ENCODE peak calls at places on chromosome 16, in four cellular contexts. One of them, this sample, is unnamed.

GRCh38 chr16:58027341-58028167 is 2.0 kb downstream of the MMP15 start:
- DNase-seq in GM12864: no peak
- DNase-seq in NCI-H1048: no peak
- DNase-seq in GM06990: no peak
- DNase-seq in this sample: no peak

GRCh38 chr16:716250-716607 is 1.3 kb downstream of the METRN start:
- DNase-seq in GM12864: no peak
- DNase-seq in NCI-H1048: no peak
- DNase-seq in GM06990: no peak
- DNase-seq in this sample: no peak

GRCh38 chr16:86604436-86605220 is 26.3 kb downstream of the FOXL1 start:
- DNase-seq in GM12864: peak
- DNase-seq in GM06990: no peak
- DNase-seq in NCI-H1048: no peak
- DNase-seq in this sample: no peak

GRCh38 chr16:49010396-49010795 is 271.2 kb downstream of the CBLN1 start:
- DNase-seq in NCI-H1048: no peak
- DNase-seq in GM06990: no peak
- DNase-seq in GM12864: no peak
- DNase-seq in this sample: no peak

GRCh38 chr16:6728381-6728780 is 604.3 kb upstream of the RBFOX1 start:
- DNase-seq in GM06990: no peak
- DNase-seq in NCI-H1048: no peak
- DNase-seq in GM12864: no peak
- DNase-seq in this sample: no peak

GRCh38 chr16:59964232-59964924 is 1230.3 kb upstream of the GOT2 start:
- DNase-seq in GM12864: no peak
- DNase-seq in NCI-H1048: no peak
- DNase-seq in GM06990: no peak
- DNase-seq in this sample: no peak

GRCh38 chr16:982152-983043 is 828 bp downstream of the SOX8 start:
- DNase-seq in NCI-H1048: no peak
- DNase-seq in GM06990: no peak
- DNase-seq in GM12864: no peak
- DNase-seq in this sample: no peak

GRCh38 chr16:1991135-1991551 is 1.4 kb downstream of the SYNGR3 start:
- DNase-seq in GM06990: peak
- DNase-seq in GM12864: peak
- DNase-seq in NCI-H1048: no peak
- DNase-seq in this sample: no peak

GRCh38 chr16:3458278-3458851 is 14.9 kb downstream of the NAA60 start:
- DNase-seq in GM06990: peak
- DNase-seq in GM12864: no peak
- DNase-seq in NCI-H1048: no peak
- DNase-seq in this sample: no peak

GRCh38 chr16:28218109-28218508 is 6.3 kb upstream of the XPO6 start:
- DNase-seq in GM12864: peak
- DNase-seq in GM06990: peak
- DNase-seq in NCI-H1048: no peak
- DNase-seq in this sample: no peak

GRCh38 chr16:55700961-55701360 is 45.2 kb downstream of the SLC6A2 start:
- DNase-seq in NCI-H1048: no peak
- DNase-seq in GM12864: no peak
- DNase-seq in GM06990: no peak
- DNase-seq in this sample: no peak

This sample was measured in BJ.